ENCODE peak calls at places on chromosomes 11 and 22, in ten cellular contexts. One of them, this sample, is unnamed.

GRCh38 chr11:1728931-1729691 is 21.3 kb downstream of the IFITM10 start:
- DNase-seq in CD8-positive, alpha-beta T cell: no peak
- DNase-seq in T-helper 9 cell: no peak
- DNase-seq in uterus: no peak
- DNase-seq in stimulated activated naive CD8-positive, alpha-beta T cell treated with anti-CD3 and anti-CD28 coated beads, Interleukin-15, amount 100 ng/mL, for 72 hours: peak
- DNase-seq in amygdala: no peak
- DNase-seq in PC-9: no peak
- DNase-seq in COR-L47: no peak
- DNase-seq in effector memory CD8-positive, alpha-beta T cell: no peak
- DNase-seq in stimulated activated CD4-positive, alpha-beta T cell treated with anti-CD3 and anti-CD28 coated beads, Interleukin-12 subunit alpha, Interleukin-12 subunit beta, amount 100 ng/mL, for 48 hours: no peak
- DNase-seq in this sample: no peak

GRCh38 chr11:11382858-11383532 is 29.9 kb upstream of the CSNK2A3 start:
- DNase-seq in CD8-positive, alpha-beta T cell: no peak
- DNase-seq in T-helper 9 cell: no peak
- DNase-seq in uterus: no peak
- DNase-seq in stimulated activated naive CD8-positive, alpha-beta T cell treated with anti-CD3 and anti-CD28 coated beads, Interleukin-15, amount 100 ng/mL, for 72 hours: no peak
- DNase-seq in amygdala: no peak
- DNase-seq in PC-9: no peak
- DNase-seq in COR-L47: peak
- DNase-seq in effector memory CD8-positive, alpha-beta T cell: no peak
- DNase-seq in stimulated activated CD4-positive, alpha-beta T cell treated with anti-CD3 and anti-CD28 coated beads, Interleukin-12 subunit alpha, Interleukin-12 subunit beta, amount 100 ng/mL, for 48 hours: no peak
- DNase-seq in this sample: no peak

GRCh38 chr22:19844423-19845368 is 10.0 kb downstream of the GNB1L start:
- DNase-seq in CD8-positive, alpha-beta T cell: peak
- DNase-seq in T-helper 9 cell: no peak
- DNase-seq in uterus: peak
- DNase-seq in stimulated activated naive CD8-positive, alpha-beta T cell treated with anti-CD3 and anti-CD28 coated beads, Interleukin-15, amount 100 ng/mL, for 72 hours: peak
- DNase-seq in amygdala: peak
- DNase-seq in PC-9: peak
- DNase-seq in COR-L47: no peak
- DNase-seq in effector memory CD8-positive, alpha-beta T cell: no peak
- DNase-seq in stimulated activated CD4-positive, alpha-beta T cell treated with anti-CD3 and anti-CD28 coated beads, Interleukin-12 subunit alpha, Interleukin-12 subunit beta, amount 100 ng/mL, for 48 hours: no peak
- DNase-seq in this sample: peak

GRCh38 chr22:37088750-37089408 is 20.6 kb downstream of the TMPRSS6 start:
- DNase-seq in CD8-positive, alpha-beta T cell: no peak
- DNase-seq in T-helper 9 cell: no peak
- DNase-seq in uterus: no peak
- DNase-seq in stimulated activated naive CD8-positive, alpha-beta T cell treated with anti-CD3 and anti-CD28 coated beads, Interleukin-15, amount 100 ng/mL, for 72 hours: no peak
- DNase-seq in amygdala: no peak
- DNase-seq in PC-9: no peak
- DNase-seq in COR-L47: no peak
- DNase-seq in effector memory CD8-positive, alpha-beta T cell: no peak
- DNase-seq in stimulated activated CD4-positive, alpha-beta T cell treated with anti-CD3 and anti-CD28 coated beads, Interleukin-12 subunit alpha, Interleukin-12 subunit beta, amount 100 ng/mL, for 48 hours: no peak
- DNase-seq in this sample: no peak

GRCh38 chr22:47259990-47260389 is 497.5 kb downstream of the TBC1D22A start:
- DNase-seq in CD8-positive, alpha-beta T cell: no peak
- DNase-seq in T-helper 9 cell: no peak
- DNase-seq in uterus: no peak
- DNase-seq in stimulated activated naive CD8-positive, alpha-beta T cell treated with anti-CD3 and anti-CD28 coated beads, Interleukin-15, amount 100 ng/mL, for 72 hours: no peak
- DNase-seq in amygdala: no peak
- DNase-seq in PC-9: no peak
- DNase-seq in COR-L47: no peak
- DNase-seq in effector memory CD8-positive, alpha-beta T cell: no peak
- DNase-seq in stimulated activated CD4-positive, alpha-beta T cell treated with anti-CD3 and anti-CD28 coated beads, Interleukin-12 subunit alpha, Interleukin-12 subunit beta, amount 100 ng/mL, for 48 hours: no peak
- DNase-seq in this sample: no peak

GRCh38 chr11:84930863-84931262 is 696.3 kb downstream of the DLG2 start:
- DNase-seq in CD8-positive, alpha-beta T cell: no peak
- DNase-seq in T-helper 9 cell: no peak
- DNase-seq in uterus: no peak
- DNase-seq in stimulated activated naive CD8-positive, alpha-beta T cell treated with anti-CD3 and anti-CD28 coated beads, Interleukin-15, amount 100 ng/mL, for 72 hours: no peak
- DNase-seq in amygdala: no peak
- DNase-seq in PC-9: no peak
- DNase-seq in COR-L47: no peak
- DNase-seq in effector memory CD8-positive, alpha-beta T cell: no peak
- DNase-seq in stimulated activated CD4-positive, alpha-beta T cell treated with anti-CD3 and anti-CD28 coated beads, Interleukin-12 subunit alpha, Interleukin-12 subunit beta, amount 100 ng/mL, for 48 hours: no peak
- DNase-seq in this sample: no peak

GRCh38 chr11:43969543-43969942 is 27.1 kb downstream of the C11orf96 start:
- DNase-seq in CD8-positive, alpha-beta T cell: no peak
- DNase-seq in T-helper 9 cell: no peak
- DNase-seq in uterus: peak
- DNase-seq in stimulated activated naive CD8-positive, alpha-beta T cell treated with anti-CD3 and anti-CD28 coated beads, Interleukin-15, amount 100 ng/mL, for 72 hours: no peak
- DNase-seq in amygdala: peak
- DNase-seq in PC-9: no peak
- DNase-seq in COR-L47: no peak
- DNase-seq in effector memory CD8-positive, alpha-beta T cell: no peak
- DNase-seq in stimulated activated CD4-positive, alpha-beta T cell treated with anti-CD3 and anti-CD28 coated beads, Interleukin-12 subunit alpha, Interleukin-12 subunit beta, amount 100 ng/mL, for 48 hours: no peak
- DNase-seq in this sample: peak

GRCh38 chr11:3955299-3955665 is 99.8 kb downstream of the STIM1 start:
- DNase-seq in CD8-positive, alpha-beta T cell: no peak
- DNase-seq in T-helper 9 cell: no peak
- DNase-seq in uterus: no peak
- DNase-seq in stimulated activated naive CD8-positive, alpha-beta T cell treated with anti-CD3 and anti-CD28 coated beads, Interleukin-15, amount 100 ng/mL, for 72 hours: peak
- DNase-seq in amygdala: no peak
- DNase-seq in PC-9: no peak
- DNase-seq in COR-L47: no peak
- DNase-seq in effector memory CD8-positive, alpha-beta T cell: no peak
- DNase-seq in stimulated activated CD4-positive, alpha-beta T cell treated with anti-CD3 and anti-CD28 coated beads, Interleukin-12 subunit alpha, Interleukin-12 subunit beta, amount 100 ng/mL, for 48 hours: no peak
- DNase-seq in this sample: no peak

GRCh38 chr11:64850979-64851567 is 6.6 kb upstream of the CDC42BPG start:
- DNase-seq in CD8-positive, alpha-beta T cell: peak
- DNase-seq in T-helper 9 cell: peak
- DNase-seq in uterus: no peak
- DNase-seq in stimulated activated naive CD8-positive, alpha-beta T cell treated with anti-CD3 and anti-CD28 coated beads, Interleukin-15, amount 100 ng/mL, for 72 hours: peak
- DNase-seq in amygdala: no peak
- DNase-seq in PC-9: peak
- DNase-seq in COR-L47: no peak
- DNase-seq in effector memory CD8-positive, alpha-beta T cell: peak
- DNase-seq in stimulated activated CD4-positive, alpha-beta T cell treated with anti-CD3 and anti-CD28 coated beads, Interleukin-12 subunit alpha, Interleukin-12 subunit beta, amount 100 ng/mL, for 48 hours: peak
- DNase-seq in this sample: no peak

GRCh38 chr11:36139767-36140166 is 149.5 kb downstream of the COMMD9 start:
- DNase-seq in CD8-positive, alpha-beta T cell: no peak
- DNase-seq in T-helper 9 cell: no peak
- DNase-seq in uterus: no peak
- DNase-seq in stimulated activated naive CD8-positive, alpha-beta T cell treated with anti-CD3 and anti-CD28 coated beads, Interleukin-15, amount 100 ng/mL, for 72 hours: no peak
- DNase-seq in amygdala: no peak
- DNase-seq in PC-9: no peak
- DNase-seq in COR-L47: no peak
- DNase-seq in effector memory CD8-positive, alpha-beta T cell: no peak
- DNase-seq in stimulated activated CD4-positive, alpha-beta T cell treated with anti-CD3 and anti-CD28 coated beads, Interleukin-12 subunit alpha, Interleukin-12 subunit beta, amount 100 ng/mL, for 48 hours: no peak
- DNase-seq in this sample: no peak

GRCh38 chr11:46675288-46675851 is 25.0 kb downstream of the ARHGAP1 start:
- DNase-seq in CD8-positive, alpha-beta T cell: no peak
- DNase-seq in T-helper 9 cell: no peak
- DNase-seq in uterus: peak
- DNase-seq in stimulated activated naive CD8-positive, alpha-beta T cell treated with anti-CD3 and anti-CD28 coated beads, Interleukin-15, amount 100 ng/mL, for 72 hours: no peak
- DNase-seq in amygdala: no peak
- DNase-seq in PC-9: peak
- DNase-seq in COR-L47: no peak
- DNase-seq in effector memory CD8-positive, alpha-beta T cell: no peak
- DNase-seq in stimulated activated CD4-positive, alpha-beta T cell treated with anti-CD3 and anti-CD28 coated beads, Interleukin-12 subunit alpha, Interleukin-12 subunit beta, amount 100 ng/mL, for 48 hours: no peak
- DNase-seq in this sample: peak

GRCh38 chr22:30697975-30698374 is 3.3 kb downstream of the OSBP2 start:
- DNase-seq in CD8-positive, alpha-beta T cell: no peak
- DNase-seq in T-helper 9 cell: no peak
- DNase-seq in uterus: no peak
- DNase-seq in stimulated activated naive CD8-positive, alpha-beta T cell treated with anti-CD3 and anti-CD28 coated beads, Interleukin-15, amount 100 ng/mL, for 72 hours: no peak
- DNase-seq in amygdala: no peak
- DNase-seq in PC-9: no peak
- DNase-seq in COR-L47: no peak
- DNase-seq in effector memory CD8-positive, alpha-beta T cell: no peak
- DNase-seq in stimulated activated CD4-positive, alpha-beta T cell treated with anti-CD3 and anti-CD28 coated beads, Interleukin-12 subunit alpha, Interleukin-12 subunit beta, amount 100 ng/mL, for 48 hours: no peak
- DNase-seq in this sample: no peak

GRCh38 chr22:46352276-46352675 is 16.8 kb downstream of the TRMU start:
- DNase-seq in CD8-positive, alpha-beta T cell: no peak
- DNase-seq in T-helper 9 cell: no peak
- DNase-seq in uterus: no peak
- DNase-seq in stimulated activated naive CD8-positive, alpha-beta T cell treated with anti-CD3 and anti-CD28 coated beads, Interleukin-15, amount 100 ng/mL, for 72 hours: no peak
- DNase-seq in amygdala: no peak
- DNase-seq in PC-9: no peak
- DNase-seq in COR-L47: no peak
- DNase-seq in effector memory CD8-positive, alpha-beta T cell: no peak
- DNase-seq in stimulated activated CD4-positive, alpha-beta T cell treated with anti-CD3 and anti-CD28 coated beads, Interleukin-12 subunit alpha, Interleukin-12 subunit beta, amount 100 ng/mL, for 48 hours: no peak
- DNase-seq in this sample: no peak

GRCh38 chr22:23394525-23395326 is 185.4 kb downstream of the IGLL1 start:
- DNase-seq in CD8-positive, alpha-beta T cell: no peak
- DNase-seq in T-helper 9 cell: no peak
- DNase-seq in uterus: peak
- DNase-seq in stimulated activated naive CD8-positive, alpha-beta T cell treated with anti-CD3 and anti-CD28 coated beads, Interleukin-15, amount 100 ng/mL, for 72 hours: no peak
- DNase-seq in amygdala: no peak
- DNase-seq in PC-9: no peak
- DNase-seq in COR-L47: no peak
- DNase-seq in effector memory CD8-positive, alpha-beta T cell: no peak
- DNase-seq in stimulated activated CD4-positive, alpha-beta T cell treated with anti-CD3 and anti-CD28 coated beads, Interleukin-12 subunit alpha, Interleukin-12 subunit beta, amount 100 ng/mL, for 48 hours: no peak
- DNase-seq in this sample: no peak

GRCh38 chr11:47358731-47359051 is 6.2 kb upstream of the MYBPC3 start:
- DNase-seq in CD8-positive, alpha-beta T cell: no peak
- DNase-seq in T-helper 9 cell: no peak
- DNase-seq in uterus: no peak
- DNase-seq in stimulated activated naive CD8-positive, alpha-beta T cell treated with anti-CD3 and anti-CD28 coated beads, Interleukin-15, amount 100 ng/mL, for 72 hours: no peak
- DNase-seq in amygdala: no peak
- DNase-seq in PC-9: no peak
- DNase-seq in COR-L47: no peak
- DNase-seq in effector memory CD8-positive, alpha-beta T cell: no peak
- DNase-seq in stimulated activated CD4-positive, alpha-beta T cell treated with anti-CD3 and anti-CD28 coated beads, Interleukin-12 subunit alpha, Interleukin-12 subunit beta, amount 100 ng/mL, for 48 hours: no peak
- DNase-seq in this sample: no peak

GRCh38 chr11:26522912-26523610 is 49.0 kb downstream of the MUC15 start:
- DNase-seq in CD8-positive, alpha-beta T cell: no peak
- DNase-seq in T-helper 9 cell: no peak
- DNase-seq in uterus: no peak
- DNase-seq in stimulated activated naive CD8-positive, alpha-beta T cell treated with anti-CD3 and anti-CD28 coated beads, Interleukin-15, amount 100 ng/mL, for 72 hours: no peak
- DNase-seq in amygdala: no peak
- DNase-seq in PC-9: no peak
- DNase-seq in COR-L47: peak
- DNase-seq in effector memory CD8-positive, alpha-beta T cell: no peak
- DNase-seq in stimulated activated CD4-positive, alpha-beta T cell treated with anti-CD3 and anti-CD28 coated beads, Interleukin-12 subunit alpha, Interleukin-12 subunit beta, amount 100 ng/mL, for 48 hours: no peak
- DNase-seq in this sample: no peak

GRCh38 chr11:76380161-76380976 is 563 bp downstream of the THAP12 start:
- DNase-seq in CD8-positive, alpha-beta T cell: peak
- DNase-seq in T-helper 9 cell: peak
- DNase-seq in uterus: no peak
- DNase-seq in stimulated activated naive CD8-positive, alpha-beta T cell treated with anti-CD3 and anti-CD28 coated beads, Interleukin-15, amount 100 ng/mL, for 72 hours: peak
- DNase-seq in amygdala: no peak
- DNase-seq in PC-9: no peak
- DNase-seq in COR-L47: peak
- DNase-seq in effector memory CD8-positive, alpha-beta T cell: peak
- DNase-seq in stimulated activated CD4-positive, alpha-beta T cell treated with anti-CD3 and anti-CD28 coated beads, Interleukin-12 subunit alpha, Interleukin-12 subunit beta, amount 100 ng/mL, for 48 hours: peak
- DNase-seq in this sample: no peak

GRCh38 chr11:1970956-1971355 is 23.8 kb downstream of the MRPL23 start:
- DNase-seq in CD8-positive, alpha-beta T cell: no peak
- DNase-seq in T-helper 9 cell: no peak
- DNase-seq in uterus: peak
- DNase-seq in stimulated activated naive CD8-positive, alpha-beta T cell treated with anti-CD3 and anti-CD28 coated beads, Interleukin-15, amount 100 ng/mL, for 72 hours: no peak
- DNase-seq in amygdala: no peak
- DNase-seq in PC-9: no peak
- DNase-seq in COR-L47: no peak
- DNase-seq in effector memory CD8-positive, alpha-beta T cell: no peak
- DNase-seq in stimulated activated CD4-positive, alpha-beta T cell treated with anti-CD3 and anti-CD28 coated beads, Interleukin-12 subunit alpha, Interleukin-12 subunit beta, amount 100 ng/mL, for 48 hours: no peak
- DNase-seq in this sample: peak

GRCh38 chr22:27580311-27580897 is 221.2 kb downstream of the MN1 start:
- DNase-seq in CD8-positive, alpha-beta T cell: no peak
- DNase-seq in T-helper 9 cell: no peak
- DNase-seq in uterus: no peak
- DNase-seq in stimulated activated naive CD8-positive, alpha-beta T cell treated with anti-CD3 and anti-CD28 coated beads, Interleukin-15, amount 100 ng/mL, for 72 hours: no peak
- DNase-seq in amygdala: no peak
- DNase-seq in PC-9: peak
- DNase-seq in COR-L47: no peak
- DNase-seq in effector memory CD8-positive, alpha-beta T cell: no peak
- DNase-seq in stimulated activated CD4-positive, alpha-beta T cell treated with anti-CD3 and anti-CD28 coated beads, Interleukin-12 subunit alpha, Interleukin-12 subunit beta, amount 100 ng/mL, for 48 hours: no peak
- DNase-seq in this sample: no peak

GRCh38 chr22:43829904-43830851 is 18.1 kb upstream of the EFCAB6 start:
- DNase-seq in CD8-positive, alpha-beta T cell: no peak
- DNase-seq in T-helper 9 cell: no peak
- DNase-seq in uterus: no peak
- DNase-seq in stimulated activated naive CD8-positive, alpha-beta T cell treated with anti-CD3 and anti-CD28 coated beads, Interleukin-15, amount 100 ng/mL, for 72 hours: no peak
- DNase-seq in amygdala: no peak
- DNase-seq in PC-9: no peak
- DNase-seq in COR-L47: peak
- DNase-seq in effector memory CD8-positive, alpha-beta T cell: no peak
- DNase-seq in stimulated activated CD4-positive, alpha-beta T cell treated with anti-CD3 and anti-CD28 coated beads, Interleukin-12 subunit alpha, Interleukin-12 subunit beta, amount 100 ng/mL, for 48 hours: no peak
- DNase-seq in this sample: peak

GRCh38 chr11:112221263-112221835 is 4.9 kb upstream of the PTS start:
- DNase-seq in CD8-positive, alpha-beta T cell: no peak
- DNase-seq in T-helper 9 cell: no peak
- DNase-seq in uterus: no peak
- DNase-seq in stimulated activated naive CD8-positive, alpha-beta T cell treated with anti-CD3 and anti-CD28 coated beads, Interleukin-15, amount 100 ng/mL, for 72 hours: no peak
- DNase-seq in amygdala: no peak
- DNase-seq in PC-9: no peak
- DNase-seq in COR-L47: no peak
- DNase-seq in effector memory CD8-positive, alpha-beta T cell: no peak
- DNase-seq in stimulated activated CD4-positive, alpha-beta T cell treated with anti-CD3 and anti-CD28 coated beads, Interleukin-12 subunit alpha, Interleukin-12 subunit beta, amount 100 ng/mL, for 48 hours: no peak
- DNase-seq in this sample: no peak

GRCh38 chr11:1336836-1337646 is 27.6 kb upstream of the TOLLIP start:
- DNase-seq in CD8-positive, alpha-beta T cell: peak
- DNase-seq in T-helper 9 cell: peak
- DNase-seq in uterus: peak
- DNase-seq in stimulated activated naive CD8-positive, alpha-beta T cell treated with anti-CD3 and anti-CD28 coated beads, Interleukin-15, amount 100 ng/mL, for 72 hours: peak
- DNase-seq in amygdala: no peak
- DNase-seq in PC-9: no peak
- DNase-seq in COR-L47: no peak
- DNase-seq in effector memory CD8-positive, alpha-beta T cell: peak
- DNase-seq in stimulated activated CD4-positive, alpha-beta T cell treated with anti-CD3 and anti-CD28 coated beads, Interleukin-12 subunit alpha, Interleukin-12 subunit beta, amount 100 ng/mL, for 48 hours: no peak
- DNase-seq in this sample: no peak

GRCh38 chr11:62613275-62613864 is 313 bp downstream of the ROM1 start:
- DNase-seq in CD8-positive, alpha-beta T cell: no peak
- DNase-seq in T-helper 9 cell: no peak
- DNase-seq in uterus: no peak
- DNase-seq in stimulated activated naive CD8-positive, alpha-beta T cell treated with anti-CD3 and anti-CD28 coated beads, Interleukin-15, amount 100 ng/mL, for 72 hours: peak
- DNase-seq in amygdala: peak
- DNase-seq in PC-9: no peak
- DNase-seq in COR-L47: no peak
- DNase-seq in effector memory CD8-positive, alpha-beta T cell: no peak
- DNase-seq in stimulated activated CD4-positive, alpha-beta T cell treated with anti-CD3 and anti-CD28 coated beads, Interleukin-12 subunit alpha, Interleukin-12 subunit beta, amount 100 ng/mL, for 48 hours: no peak
- DNase-seq in this sample: no peak

GRCh38 chr22:28711820-28712777 is 29.5 kb downstream of the CHEK2 start:
- DNase-seq in CD8-positive, alpha-beta T cell: no peak
- DNase-seq in T-helper 9 cell: no peak
- DNase-seq in uterus: peak
- DNase-seq in stimulated activated naive CD8-positive, alpha-beta T cell treated with anti-CD3 and anti-CD28 coated beads, Interleukin-15, amount 100 ng/mL, for 72 hours: no peak
- DNase-seq in amygdala: no peak
- DNase-seq in PC-9: no peak
- DNase-seq in COR-L47: no peak
- DNase-seq in effector memory CD8-positive, alpha-beta T cell: no peak
- DNase-seq in stimulated activated CD4-positive, alpha-beta T cell treated with anti-CD3 and anti-CD28 coated beads, Interleukin-12 subunit alpha, Interleukin-12 subunit beta, amount 100 ng/mL, for 48 hours: no peak
- DNase-seq in this sample: no peak

GRCh38 chr11:477042-477715 is 27.1 kb downstream of the PTDSS2 start:
- DNase-seq in CD8-positive, alpha-beta T cell: no peak
- DNase-seq in T-helper 9 cell: no peak
- DNase-seq in uterus: no peak
- DNase-seq in stimulated activated naive CD8-positive, alpha-beta T cell treated with anti-CD3 and anti-CD28 coated beads, Interleukin-15, amount 100 ng/mL, for 72 hours: no peak
- DNase-seq in amygdala: no peak
- DNase-seq in PC-9: no peak
- DNase-seq in COR-L47: no peak
- DNase-seq in effector memory CD8-positive, alpha-beta T cell: no peak
- DNase-seq in stimulated activated CD4-positive, alpha-beta T cell treated with anti-CD3 and anti-CD28 coated beads, Interleukin-12 subunit alpha, Interleukin-12 subunit beta, amount 100 ng/mL, for 48 hours: no peak
- DNase-seq in this sample: no peak

GRCh38 chr22:47369431-47370015 is 607.1 kb downstream of the TBC1D22A start:
- DNase-seq in CD8-positive, alpha-beta T cell: no peak
- DNase-seq in T-helper 9 cell: no peak
- DNase-seq in uterus: no peak
- DNase-seq in stimulated activated naive CD8-positive, alpha-beta T cell treated with anti-CD3 and anti-CD28 coated beads, Interleukin-15, amount 100 ng/mL, for 72 hours: no peak
- DNase-seq in amygdala: no peak
- DNase-seq in PC-9: no peak
- DNase-seq in COR-L47: no peak
- DNase-seq in effector memory CD8-positive, alpha-beta T cell: no peak
- DNase-seq in stimulated activated CD4-positive, alpha-beta T cell treated with anti-CD3 and anti-CD28 coated beads, Interleukin-12 subunit alpha, Interleukin-12 subunit beta, amount 100 ng/mL, for 48 hours: no peak
- DNase-seq in this sample: no peak

GRCh38 chr11:68040121-68040956 is 1.5 kb downstream of the TCIRG1 start:
- DNase-seq in CD8-positive, alpha-beta T cell: peak
- DNase-seq in T-helper 9 cell: peak
- DNase-seq in uterus: peak
- DNase-seq in stimulated activated naive CD8-positive, alpha-beta T cell treated with anti-CD3 and anti-CD28 coated beads, Interleukin-15, amount 100 ng/mL, for 72 hours: peak
- DNase-seq in amygdala: no peak
- DNase-seq in PC-9: peak
- DNase-seq in COR-L47: no peak
- DNase-seq in effector memory CD8-positive, alpha-beta T cell: peak
- DNase-seq in stimulated activated CD4-positive, alpha-beta T cell treated with anti-CD3 and anti-CD28 coated beads, Interleukin-12 subunit alpha, Interleukin-12 subunit beta, amount 100 ng/mL, for 48 hours: no peak
- DNase-seq in this sample: peak

GRCh38 chr11:125621995-125622394 is 3.0 kb upstream of the CHEK1 start:
- DNase-seq in CD8-positive, alpha-beta T cell: no peak
- DNase-seq in T-helper 9 cell: no peak
- DNase-seq in uterus: no peak
- DNase-seq in stimulated activated naive CD8-positive, alpha-beta T cell treated with anti-CD3 and anti-CD28 coated beads, Interleukin-15, amount 100 ng/mL, for 72 hours: no peak
- DNase-seq in amygdala: no peak
- DNase-seq in PC-9: no peak
- DNase-seq in COR-L47: no peak
- DNase-seq in effector memory CD8-positive, alpha-beta T cell: no peak
- DNase-seq in stimulated activated CD4-positive, alpha-beta T cell treated with anti-CD3 and anti-CD28 coated beads, Interleukin-12 subunit alpha, Interleukin-12 subunit beta, amount 100 ng/mL, for 48 hours: no peak
- DNase-seq in this sample: no peak